ENCODE peak calls at places on chromosomes 6 and 20, in five cellular contexts. K is neuronal stem cell, A is GF-D8, U is cardiac muscle cell, T is endothelial cell of umbilical vein. O is an unnamed sample.

GRCh38 chr20:48725589-48725991 is 102.2 kb downstream of the PREX1 start:
- DNase-seq in A (no peak), U (no peak), K (no peak), T (peak; percentile 28), O (no peak)

GRCh38 chr6:42907336-42907735 is 8.5 kb upstream of the PTCRA start:
- DNase-seq in U (no peak), K (no peak), A (no peak), T (no peak), O (no peak)

GRCh38 chr6:2579241-2579761 is 171.4 kb downstream of the MYLK4 start:
- DNase-seq in A (no peak), U (peak; percentile 26), K (no peak), T (peak; percentile 21), O (no peak)

GRCh38 chr6:145705561-145705960 is 29.8 kb downstream of the EPM2A start:
- DNase-seq in K (no peak), T (peak; percentile 83), A (peak; percentile 71), U (no peak), O (no peak)

GRCh38 chr6:8059129-8059528 is 5.1 kb downstream of the BLOC1S5 start:
- DNase-seq in T (peak; percentile 69), A (no peak), U (peak; percentile 8), K (no peak), O (no peak)

GRCh38 chr20:10178727-10179313 is 39.8 kb upstream of the SNAP25 start:
- DNase-seq in A (no peak), T (no peak), K (no peak), U (no peak), O (no peak)

GRCh38 chr6:1838604-1839003 is 228.9 kb downstream of the FOXC1 start:
- DNase-seq in U (no peak), A (no peak), K (no peak), T (peak; percentile 52), O (no peak)

GRCh38 chr6:35694462-35694861 is 5.7 kb upstream of the FKBP5 start:
- DNase-seq in K (no peak), T (no peak), U (no peak), A (no peak), O (no peak)

GRCh38 chr20:3646651-3647050 is 16.5 kb downstream of the GFRA4 start:
- DNase-seq in T (no peak), K (no peak), U (no peak), A (no peak), O (no peak)

GRCh38 chr20:1813101-1813529 is 82.1 kb upstream of the SIRPA start:
- DNase-seq in T (peak; percentile 92), A (no peak), U (no peak), K (no peak), O (no peak)

GRCh38 chr20:48064929-48065328 is 279.6 kb upstream of the SULF2 start:
- DNase-seq in A (no peak), U (no peak), T (no peak), K (no peak), O (no peak)

GRCh38 chr20:58699246-58700107 is 6.9 kb downstream of the NPEPL1 start:
- DNase-seq in A (no peak), U (no peak), K (no peak), T (no peak), O (peak; percentile 23)

GRCh38 chr6:52904562-52905279 is 4.8 kb downstream of the GSTA3 start:
- DNase-seq in U (no peak), K (no peak), A (no peak), T (no peak), O (peak; percentile 66)

GRCh38 chr6:141035312-141036058 is 1097.2 kb upstream of the GJE1 start:
- DNase-seq in A (no peak), T (no peak), K (no peak), U (no peak), O (no peak)

GRCh38 chr6:112338310-112338709 is 8.8 kb upstream of the RFPL4B start:
- DNase-seq in A (no peak), U (no peak), K (no peak), T (no peak), O (no peak)

GRCh38 chr6:90083891-90084290 is 189.6 kb downstream of the GJA10 start:
- DNase-seq in T (no peak), A (peak; percentile 12), U (no peak), K (no peak), O (no peak)

GRCh38 chr20:3927486-3928291 is 38.5 kb downstream of the PANK2 start:
- DNase-seq in U (no peak), T (no peak), A (peak; percentile 68), K (no peak), O (peak; percentile 55)

GRCh38 chr20:59744756-59745155 is 140.4 kb downstream of the PHACTR3 start:
- DNase-seq in U (no peak), T (no peak), A (no peak), K (no peak), O (no peak)

GRCh38 chr6:106630366-106630765 is 988 bp downstream of the QRSL1 start:
- DNase-seq in K (no peak), T (no peak), U (no peak), A (no peak), O (no peak)

GRCh38 chr6:135358251-135358821 is 139.2 kb downstream of the AHI1 start:
- DNase-seq in K (no peak), A (no peak), T (peak; percentile 46), U (no peak), O (no peak)

O was measured in H9.